ENCODE peak calls at places on chromosome 21, in six cellular contexts. One of them, this sample, is unnamed.

GRCh38 chr21:32940079-32941014 is 85.4 kb upstream of the OLIG2 start:
- DNase-seq in coronary artery: no peak
- DNase-seq in IMR-90: peak; percentile 43
- DNase-seq in A549: peak; percentile 7
- DNase-seq in fibroblast of lung: peak; percentile 34
- DNase-seq in body of pancreas: peak; percentile 51
- DNase-seq in this sample: no peak

GRCh38 chr21:29175408-29176147 is 45.1 kb downstream of the MAP3K7CL start:
- DNase-seq in IMR-90: peak; percentile 75
- DNase-seq in A549: no peak
- DNase-seq in coronary artery: no peak
- DNase-seq in body of pancreas: peak; percentile 59
- DNase-seq in fibroblast of lung: no peak
- DNase-seq in this sample: no peak

GRCh38 chr21:26800455-26801454 is 44.5 kb downstream of the ADAMTS1 start:
- DNase-seq in body of pancreas: no peak
- DNase-seq in fibroblast of lung: no peak
- DNase-seq in A549: no peak
- DNase-seq in IMR-90: peak; percentile 42
- DNase-seq in coronary artery: peak; percentile 82
- DNase-seq in this sample: peak; percentile 14

GRCh38 chr21:31405638-31406037 is 61.6 kb upstream of the TIAM1 start:
- DNase-seq in body of pancreas: no peak
- DNase-seq in fibroblast of lung: no peak
- DNase-seq in coronary artery: no peak
- DNase-seq in IMR-90: no peak
- DNase-seq in A549: no peak
- DNase-seq in this sample: no peak

GRCh38 chr21:25895565-25896205 is 160.9 kb downstream of the GABPA start:
- DNase-seq in IMR-90: peak; percentile 45
- DNase-seq in fibroblast of lung: peak; percentile 39
- DNase-seq in body of pancreas: peak; percentile 18
- DNase-seq in A549: no peak
- DNase-seq in coronary artery: no peak
- DNase-seq in this sample: no peak

GRCh38 chr21:34580181-34580700 is 34.7 kb downstream of the RCAN1 start:
- DNase-seq in fibroblast of lung: no peak
- DNase-seq in A549: no peak
- DNase-seq in IMR-90: no peak
- DNase-seq in coronary artery: no peak
- DNase-seq in body of pancreas: peak; percentile 56
- DNase-seq in this sample: peak; percentile 80

GRCh38 chr21:33373451-33373850 is 29.8 kb upstream of the IFNGR2 start:
- DNase-seq in fibroblast of lung: peak; percentile 10
- DNase-seq in IMR-90: no peak
- DNase-seq in A549: no peak
- DNase-seq in coronary artery: no peak
- DNase-seq in body of pancreas: no peak
- DNase-seq in this sample: no peak

GRCh38 chr21:16117851-16118592 is 388.2 kb downstream of the USP25 start:
- DNase-seq in IMR-90: peak; percentile 88
- DNase-seq in coronary artery: no peak
- DNase-seq in A549: no peak
- DNase-seq in body of pancreas: no peak
- DNase-seq in fibroblast of lung: peak; percentile 99
- DNase-seq in this sample: no peak

GRCh38 chr21:34999397-34999941 is 49.6 kb downstream of the RUNX1 start:
- DNase-seq in coronary artery: no peak
- DNase-seq in A549: no peak
- DNase-seq in IMR-90: no peak
- DNase-seq in body of pancreas: no peak
- DNase-seq in fibroblast of lung: no peak
- DNase-seq in this sample: no peak

GRCh38 chr21:30839304-30839703 is 9.7 kb upstream of the KRTAP7-1 start:
- DNase-seq in IMR-90: no peak
- DNase-seq in body of pancreas: peak; percentile 65
- DNase-seq in coronary artery: no peak
- DNase-seq in A549: no peak
- DNase-seq in fibroblast of lung: no peak
- DNase-seq in this sample: no peak

GRCh38 chr21:42681296-42682206 is 28.1 kb downstream of the PDE9A start:
- DNase-seq in coronary artery: no peak
- DNase-seq in fibroblast of lung: no peak
- DNase-seq in A549: no peak
- DNase-seq in IMR-90: no peak
- DNase-seq in body of pancreas: no peak
- DNase-seq in this sample: no peak

GRCh38 chr21:42219606-42220137 is 732 bp downstream of the ABCG1 start:
- DNase-seq in A549: no peak
- DNase-seq in body of pancreas: no peak
- DNase-seq in fibroblast of lung: peak; percentile 5
- DNase-seq in IMR-90: peak; percentile 5
- DNase-seq in coronary artery: no peak
- DNase-seq in this sample: peak; percentile 28

GRCh38 chr21:29299046-29299905 is 554 bp downstream of the BACH1 start:
- DNase-seq in A549: peak; percentile 17
- DNase-seq in fibroblast of lung: peak; percentile 63
- DNase-seq in coronary artery: peak; percentile 82
- DNase-seq in body of pancreas: peak; percentile 73
- DNase-seq in IMR-90: peak; percentile 65
- DNase-seq in this sample: peak; percentile 69

GRCh38 chr21:42135386-42136040 is 64.4 kb downstream of the UMODL1 start:
- DNase-seq in IMR-90: no peak
- DNase-seq in A549: no peak
- DNase-seq in body of pancreas: no peak
- DNase-seq in fibroblast of lung: no peak
- DNase-seq in coronary artery: no peak
- DNase-seq in this sample: no peak

GRCh38 chr21:35102488-35103407 is 53.6 kb upstream of the RUNX1 start:
- DNase-seq in A549: no peak
- DNase-seq in body of pancreas: no peak
- DNase-seq in fibroblast of lung: no peak
- DNase-seq in IMR-90: peak; percentile 33
- DNase-seq in coronary artery: no peak
- DNase-seq in this sample: peak; percentile 26

GRCh38 chr21:44984792-44985440 is 45.1 kb downstream of the SLX9 start:
- DNase-seq in coronary artery: no peak
- DNase-seq in A549: no peak
- DNase-seq in IMR-90: no peak
- DNase-seq in fibroblast of lung: no peak
- DNase-seq in body of pancreas: no peak
- DNase-seq in this sample: peak; percentile 16

GRCh38 chr21:16376673-16377072 is 646.9 kb downstream of the USP25 start:
- DNase-seq in body of pancreas: no peak
- DNase-seq in IMR-90: no peak
- DNase-seq in fibroblast of lung: no peak
- DNase-seq in coronary artery: no peak
- DNase-seq in A549: no peak
- DNase-seq in this sample: no peak

GRCh38 chr21:38306407-38306806 is 49.6 kb downstream of the KCNJ15 start:
- DNase-seq in fibroblast of lung: peak; percentile 89
- DNase-seq in A549: no peak
- DNase-seq in coronary artery: no peak
- DNase-seq in body of pancreas: no peak
- DNase-seq in IMR-90: peak; percentile 96
- DNase-seq in this sample: no peak

GRCh38 chr21:15065381-15066230 is 806 bp upstream of the NRIP1 start:
- DNase-seq in coronary artery: peak; percentile 93
- DNase-seq in IMR-90: peak; percentile 86
- DNase-seq in A549: peak; percentile 37
- DNase-seq in fibroblast of lung: peak; percentile 89
- DNase-seq in body of pancreas: peak; percentile 81
- DNase-seq in this sample: peak; percentile 79

GRCh38 chr21:16713331-16714114 is 799.3 kb upstream of the CXADR start:
- DNase-seq in fibroblast of lung: peak; percentile 23
- DNase-seq in A549: no peak
- DNase-seq in IMR-90: peak; percentile 13
- DNase-seq in body of pancreas: no peak
- DNase-seq in coronary artery: no peak
- DNase-seq in this sample: no peak

GRCh38 chr21:34330055-34330454 is 33.8 kb upstream of the KCNE2 start:
- DNase-seq in IMR-90: no peak
- DNase-seq in coronary artery: no peak
- DNase-seq in A549: no peak
- DNase-seq in fibroblast of lung: no peak
- DNase-seq in body of pancreas: no peak
- DNase-seq in this sample: no peak

GRCh38 chr21:26874347-26874746 is 29.1 kb upstream of the ADAMTS1 start:
- DNase-seq in A549: no peak
- DNase-seq in body of pancreas: no peak
- DNase-seq in IMR-90: no peak
- DNase-seq in coronary artery: no peak
- DNase-seq in fibroblast of lung: no peak
- DNase-seq in this sample: no peak

GRCh38 chr21:28298251-28298672 is 694.4 kb downstream of the LTN1 start:
- DNase-seq in body of pancreas: no peak
- DNase-seq in coronary artery: no peak
- DNase-seq in fibroblast of lung: peak; percentile 77
- DNase-seq in IMR-90: peak; percentile 63
- DNase-seq in A549: no peak
- DNase-seq in this sample: no peak

GRCh38 chr21:30935889-30936168 is 54.4 kb upstream of the KRTAP11-1 start:
- DNase-seq in fibroblast of lung: no peak
- DNase-seq in coronary artery: no peak
- DNase-seq in IMR-90: no peak
- DNase-seq in body of pancreas: no peak
- DNase-seq in A549: no peak
- DNase-seq in this sample: no peak

GRCh38 chr21:16667395-16667794 is 845.4 kb upstream of the CXADR start:
- DNase-seq in IMR-90: no peak
- DNase-seq in body of pancreas: no peak
- DNase-seq in A549: no peak
- DNase-seq in coronary artery: no peak
- DNase-seq in fibroblast of lung: no peak
- DNase-seq in this sample: no peak

GRCh38 chr21:34669149-34669879 is 520 bp downstream of the CLIC6 start:
- DNase-seq in IMR-90: no peak
- DNase-seq in body of pancreas: no peak
- DNase-seq in coronary artery: no peak
- DNase-seq in A549: no peak
- DNase-seq in fibroblast of lung: no peak
- DNase-seq in this sample: no peak

GRCh38 chr21:33836408-33836807 is 79.2 kb downstream of the ATP5PO start:
- DNase-seq in fibroblast of lung: peak; percentile 37
- DNase-seq in A549: no peak
- DNase-seq in coronary artery: no peak
- DNase-seq in body of pancreas: no peak
- DNase-seq in IMR-90: no peak
- DNase-seq in this sample: no peak

DNA sequence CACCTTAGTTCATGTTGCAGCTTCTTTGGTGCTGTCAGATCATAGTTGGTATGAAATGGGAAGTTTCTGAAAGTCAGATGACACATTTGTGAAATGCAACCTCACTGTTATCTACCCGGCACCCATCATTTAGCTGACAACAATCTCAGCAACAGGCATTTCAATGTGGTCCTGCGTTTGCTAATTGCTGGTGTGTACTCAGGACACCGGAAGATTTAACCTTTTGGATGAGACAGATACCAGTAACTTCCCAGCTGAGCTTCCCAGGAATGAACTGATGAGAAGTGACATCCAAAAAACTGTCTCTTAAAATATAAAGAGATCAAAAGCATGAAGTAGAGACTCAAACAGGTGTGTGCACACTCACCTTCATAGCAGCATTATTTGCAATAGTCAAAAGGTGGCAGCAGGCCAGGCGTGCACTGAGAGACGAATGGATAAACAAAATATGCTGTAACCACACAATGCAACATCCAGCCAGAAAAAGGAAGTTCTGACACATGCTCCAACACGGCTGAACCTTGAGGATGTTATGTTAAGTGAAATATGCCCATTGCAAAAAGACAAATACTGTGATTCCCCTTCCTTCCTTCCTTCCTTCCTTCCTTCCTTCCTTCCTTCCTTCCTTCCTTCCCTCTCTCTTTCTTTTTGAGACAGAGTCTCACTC is 7.9 kb upstream of the CLDN14 start:
- DNase-seq in body of pancreas: peak; percentile 65
- DNase-seq in IMR-90: peak; percentile 64
- DNase-seq in A549: no peak
- DNase-seq in fibroblast of lung: peak; percentile 65
- DNase-seq in coronary artery: no peak
- DNase-seq in this sample: no peak
- H3K4me3 ChIP-seq in body of pancreas: no peak overlapping the region
- H3K4me3 ChIP-seq in IMR-90: no peak overlapping the region
- H3K4me3 ChIP-seq in A549: no peak overlapping the region
- H3K4me3 ChIP-seq in fibroblast of lung: no peak overlapping the region
- H3K4me3 ChIP-seq in coronary artery: no peak overlapping the region
- H3K4me3 ChIP-seq in this sample: no peak overlapping the region

GRCh38 chr21:41043008-41043407 is 125.0 kb upstream of the BACE2 start:
- DNase-seq in fibroblast of lung: no peak
- DNase-seq in A549: no peak
- DNase-seq in body of pancreas: no peak
- DNase-seq in coronary artery: no peak
- DNase-seq in IMR-90: no peak
- DNase-seq in this sample: no peak
- TF ChIP-seq CTCF in fibroblast of lung: no peak
- TF ChIP-seq CTCF in A549: no peak
- TF ChIP-seq CTCF in body of pancreas: no peak
- TF ChIP-seq CTCF in coronary artery: no peak
- TF ChIP-seq CTCF in IMR-90: no peak
- TF ChIP-seq CTCF in this sample: peak; percentile 31

DNA sequence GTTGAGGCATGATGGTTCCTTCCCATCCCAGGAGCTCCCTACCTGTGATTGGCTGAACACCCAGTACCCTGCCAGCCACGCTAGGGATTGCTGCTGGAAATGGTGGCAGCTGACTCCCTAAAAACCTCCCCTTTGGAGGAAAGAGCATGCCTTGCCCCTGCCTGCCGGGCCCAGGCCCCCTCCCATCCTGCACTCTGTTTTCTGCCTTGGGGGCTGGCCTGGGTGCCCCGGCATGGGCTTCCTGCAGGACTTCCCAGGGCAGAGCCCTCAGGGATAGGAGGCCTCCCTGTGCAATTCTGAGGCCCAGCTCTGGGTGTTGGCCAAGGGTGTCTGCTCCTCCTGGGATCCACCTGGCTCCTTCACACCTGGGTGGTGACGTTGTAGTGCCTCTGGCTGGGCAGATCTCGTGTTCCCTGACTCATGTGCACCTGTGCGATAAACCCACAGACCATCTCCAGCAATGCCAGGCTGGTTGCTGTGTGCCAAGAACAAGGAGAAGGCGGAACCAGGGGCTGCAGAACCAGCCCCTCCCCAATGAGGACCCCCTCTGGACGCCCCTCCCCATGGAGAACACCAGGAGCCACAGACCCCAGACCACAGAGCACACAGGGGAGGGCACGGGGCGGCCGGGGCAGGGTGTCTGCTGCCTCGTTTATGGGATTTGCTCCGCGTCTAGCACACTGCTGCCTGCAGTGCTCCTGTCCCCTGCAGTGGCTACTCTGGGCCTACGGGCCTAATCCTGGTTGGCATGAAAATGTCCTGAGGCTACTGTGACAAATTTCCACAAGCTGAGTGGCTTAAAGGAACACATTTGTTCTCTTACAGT is 13.6 kb downstream of the CSTB start:
- DNase-seq in coronary artery: no peak
- DNase-seq in A549: no peak
- DNase-seq in fibroblast of lung: no peak
- DNase-seq in body of pancreas: peak; percentile 71
- DNase-seq in IMR-90: no peak
- DNase-seq in this sample: no peak
- H3K27ac ChIP-seq in coronary artery: no peak overlapping the region
- H3K27ac ChIP-seq in A549: no peak overlapping the region
- H3K27ac ChIP-seq in fibroblast of lung: no peak overlapping the region
- H3K27ac ChIP-seq in body of pancreas: no peak overlapping the region
- H3K27ac ChIP-seq in IMR-90: no peak overlapping the region
- H3K27ac ChIP-seq in this sample: no peak overlapping the region

GRCh38 chr21:43916076-43916475 is 51.1 kb downstream of the AGPAT3 start:
- DNase-seq in A549: no peak
- DNase-seq in body of pancreas: peak; percentile 1
- DNase-seq in IMR-90: no peak
- DNase-seq in fibroblast of lung: no peak
- DNase-seq in coronary artery: no peak
- DNase-seq in this sample: no peak
- H3K4me3 ChIP-seq in A549: no peak overlapping the region
- H3K4me3 ChIP-seq in body of pancreas: no peak overlapping the region
- H3K4me3 ChIP-seq in IMR-90: no peak overlapping the region
- H3K4me3 ChIP-seq in fibroblast of lung: no peak overlapping the region
- H3K4me3 ChIP-seq in coronary artery: no peak overlapping the region
- H3K4me3 ChIP-seq in this sample: no peak overlapping the region

This sample was measured in left ventricle myocardium inferior.